ENCODE peak calls at places on chromosomes 1 and 21, in ten cellular contexts. One of them, this sample, is unnamed.

GRCh38 chr1:53368314-53369033 is 40.6 kb upstream of the LRP8 start:
- DNase-seq in Right ventricle myocardium superior: peak
- DNase-seq in HFF-Myc: no peak
- DNase-seq in mucosa of gallbladder: no peak
- DNase-seq in retinal pigment epithelial cell: no peak
- DNase-seq in HEK293T: no peak
- DNase-seq in stimulated activated CD8-positive, alpha-beta memory T cell treated with anti-CD3 and anti-CD28 coated beads, Interleukin-4, amount 100 ng/mL, for 1 hour: no peak
- DNase-seq in ovary: peak
- DNase-seq in AG09309: no peak
- DNase-seq in psoas muscle: no peak
- DNase-seq in this sample: no peak

GRCh38 chr1:66596191-66596590 is 62.2 kb downstream of the SGIP1 start:
- DNase-seq in Right ventricle myocardium superior: no peak
- DNase-seq in HFF-Myc: no peak
- DNase-seq in mucosa of gallbladder: no peak
- DNase-seq in retinal pigment epithelial cell: no peak
- DNase-seq in HEK293T: no peak
- DNase-seq in stimulated activated CD8-positive, alpha-beta memory T cell treated with anti-CD3 and anti-CD28 coated beads, Interleukin-4, amount 100 ng/mL, for 1 hour: no peak
- DNase-seq in ovary: no peak
- DNase-seq in AG09309: no peak
- DNase-seq in psoas muscle: no peak
- DNase-seq in this sample: no peak

GRCh38 chr1:159141584-159142518 is 29.6 kb upstream of the CADM3 start:
- DNase-seq in Right ventricle myocardium superior: no peak
- DNase-seq in HFF-Myc: no peak
- DNase-seq in mucosa of gallbladder: no peak
- DNase-seq in retinal pigment epithelial cell: no peak
- DNase-seq in HEK293T: peak
- DNase-seq in stimulated activated CD8-positive, alpha-beta memory T cell treated with anti-CD3 and anti-CD28 coated beads, Interleukin-4, amount 100 ng/mL, for 1 hour: no peak
- DNase-seq in ovary: no peak
- DNase-seq in AG09309: peak
- DNase-seq in psoas muscle: no peak
- DNase-seq in this sample: peak

GRCh38 chr1:21624577-21625389 is 44.4 kb downstream of the RAP1GAP start:
- DNase-seq in Right ventricle myocardium superior: no peak
- DNase-seq in HFF-Myc: peak
- DNase-seq in mucosa of gallbladder: no peak
- DNase-seq in retinal pigment epithelial cell: no peak
- DNase-seq in HEK293T: no peak
- DNase-seq in stimulated activated CD8-positive, alpha-beta memory T cell treated with anti-CD3 and anti-CD28 coated beads, Interleukin-4, amount 100 ng/mL, for 1 hour: no peak
- DNase-seq in ovary: no peak
- DNase-seq in AG09309: no peak
- DNase-seq in psoas muscle: no peak
- DNase-seq in this sample: no peak

GRCh38 chr1:50847303-50847702 is 112.8 kb downstream of the FAF1 start:
- DNase-seq in Right ventricle myocardium superior: no peak
- DNase-seq in HFF-Myc: no peak
- DNase-seq in mucosa of gallbladder: no peak
- DNase-seq in retinal pigment epithelial cell: no peak
- DNase-seq in HEK293T: no peak
- DNase-seq in stimulated activated CD8-positive, alpha-beta memory T cell treated with anti-CD3 and anti-CD28 coated beads, Interleukin-4, amount 100 ng/mL, for 1 hour: no peak
- DNase-seq in ovary: no peak
- DNase-seq in AG09309: no peak
- DNase-seq in psoas muscle: no peak
- DNase-seq in this sample: no peak

GRCh38 chr1:205435904-205436573 is 14.2 kb upstream of the LEMD1 start:
- DNase-seq in Right ventricle myocardium superior: no peak
- DNase-seq in HFF-Myc: no peak
- DNase-seq in mucosa of gallbladder: no peak
- DNase-seq in retinal pigment epithelial cell: no peak
- DNase-seq in HEK293T: no peak
- DNase-seq in stimulated activated CD8-positive, alpha-beta memory T cell treated with anti-CD3 and anti-CD28 coated beads, Interleukin-4, amount 100 ng/mL, for 1 hour: no peak
- DNase-seq in ovary: no peak
- DNase-seq in AG09309: no peak
- DNase-seq in psoas muscle: no peak
- DNase-seq in this sample: no peak

GRCh38 chr21:45105906-45106485 is 31.6 kb downstream of the ADARB1 start:
- DNase-seq in Right ventricle myocardium superior: no peak
- DNase-seq in HFF-Myc: no peak
- DNase-seq in mucosa of gallbladder: no peak
- DNase-seq in retinal pigment epithelial cell: no peak
- DNase-seq in HEK293T: peak
- DNase-seq in stimulated activated CD8-positive, alpha-beta memory T cell treated with anti-CD3 and anti-CD28 coated beads, Interleukin-4, amount 100 ng/mL, for 1 hour: no peak
- DNase-seq in ovary: no peak
- DNase-seq in AG09309: no peak
- DNase-seq in psoas muscle: no peak
- DNase-seq in this sample: no peak

GRCh38 chr21:46639489-46640386 is 4.3 kb downstream of the PRMT2 start:
- DNase-seq in Right ventricle myocardium superior: no peak
- DNase-seq in HFF-Myc: no peak
- DNase-seq in mucosa of gallbladder: no peak
- DNase-seq in retinal pigment epithelial cell: no peak
- DNase-seq in HEK293T: no peak
- DNase-seq in stimulated activated CD8-positive, alpha-beta memory T cell treated with anti-CD3 and anti-CD28 coated beads, Interleukin-4, amount 100 ng/mL, for 1 hour: no peak
- DNase-seq in ovary: no peak
- DNase-seq in AG09309: no peak
- DNase-seq in psoas muscle: no peak
- DNase-seq in this sample: no peak

GRCh38 chr1:197590687-197591086 is 184.6 kb downstream of the DENND1B start:
- DNase-seq in Right ventricle myocardium superior: no peak
- DNase-seq in HFF-Myc: no peak
- DNase-seq in mucosa of gallbladder: no peak
- DNase-seq in retinal pigment epithelial cell: no peak
- DNase-seq in HEK293T: no peak
- DNase-seq in stimulated activated CD8-positive, alpha-beta memory T cell treated with anti-CD3 and anti-CD28 coated beads, Interleukin-4, amount 100 ng/mL, for 1 hour: no peak
- DNase-seq in ovary: no peak
- DNase-seq in AG09309: no peak
- DNase-seq in psoas muscle: no peak
- DNase-seq in this sample: no peak

GRCh38 chr1:169753549-169753948 is 19.7 kb upstream of the SELE start:
- DNase-seq in Right ventricle myocardium superior: no peak
- DNase-seq in HFF-Myc: no peak
- DNase-seq in mucosa of gallbladder: no peak
- DNase-seq in retinal pigment epithelial cell: no peak
- DNase-seq in HEK293T: no peak
- DNase-seq in stimulated activated CD8-positive, alpha-beta memory T cell treated with anti-CD3 and anti-CD28 coated beads, Interleukin-4, amount 100 ng/mL, for 1 hour: no peak
- DNase-seq in ovary: no peak
- DNase-seq in AG09309: no peak
- DNase-seq in psoas muscle: no peak
- DNase-seq in this sample: no peak

GRCh38 chr1:77858725-77859124 is 29.7 kb upstream of the NEXN start:
- DNase-seq in Right ventricle myocardium superior: no peak
- DNase-seq in HFF-Myc: no peak
- DNase-seq in mucosa of gallbladder: no peak
- DNase-seq in retinal pigment epithelial cell: no peak
- DNase-seq in HEK293T: peak
- DNase-seq in stimulated activated CD8-positive, alpha-beta memory T cell treated with anti-CD3 and anti-CD28 coated beads, Interleukin-4, amount 100 ng/mL, for 1 hour: no peak
- DNase-seq in ovary: no peak
- DNase-seq in AG09309: no peak
- DNase-seq in psoas muscle: no peak
- DNase-seq in this sample: no peak

GRCh38 chr1:42957229-42957879 is 1.3 kb downstream of the SLC2A1 start:
- DNase-seq in Right ventricle myocardium superior: no peak
- DNase-seq in HFF-Myc: no peak
- DNase-seq in mucosa of gallbladder: no peak
- DNase-seq in retinal pigment epithelial cell: no peak
- DNase-seq in HEK293T: no peak
- DNase-seq in stimulated activated CD8-positive, alpha-beta memory T cell treated with anti-CD3 and anti-CD28 coated beads, Interleukin-4, amount 100 ng/mL, for 1 hour: no peak
- DNase-seq in ovary: no peak
- DNase-seq in AG09309: no peak
- DNase-seq in psoas muscle: no peak
- DNase-seq in this sample: no peak

GRCh38 chr1:118012725-118013124 is 83.2 kb downstream of the WDR3 start:
- DNase-seq in Right ventricle myocardium superior: no peak
- DNase-seq in HFF-Myc: peak
- DNase-seq in mucosa of gallbladder: no peak
- DNase-seq in retinal pigment epithelial cell: no peak
- DNase-seq in HEK293T: no peak
- DNase-seq in stimulated activated CD8-positive, alpha-beta memory T cell treated with anti-CD3 and anti-CD28 coated beads, Interleukin-4, amount 100 ng/mL, for 1 hour: no peak
- DNase-seq in ovary: no peak
- DNase-seq in AG09309: no peak
- DNase-seq in psoas muscle: no peak
- DNase-seq in this sample: no peak

GRCh38 chr1:37945743-37946702 is 830 bp downstream of the INPP5B start:
- DNase-seq in Right ventricle myocardium superior: peak
- DNase-seq in HFF-Myc: peak
- DNase-seq in mucosa of gallbladder: peak
- DNase-seq in retinal pigment epithelial cell: peak
- DNase-seq in HEK293T: peak
- DNase-seq in stimulated activated CD8-positive, alpha-beta memory T cell treated with anti-CD3 and anti-CD28 coated beads, Interleukin-4, amount 100 ng/mL, for 1 hour: no peak
- DNase-seq in ovary: peak
- DNase-seq in AG09309: peak
- DNase-seq in psoas muscle: peak
- DNase-seq in this sample: peak

GRCh38 chr1:112253366-112253765 is 142.6 kb upstream of the CTTNBP2NL start:
- DNase-seq in Right ventricle myocardium superior: no peak
- DNase-seq in HFF-Myc: no peak
- DNase-seq in mucosa of gallbladder: no peak
- DNase-seq in retinal pigment epithelial cell: no peak
- DNase-seq in HEK293T: no peak
- DNase-seq in stimulated activated CD8-positive, alpha-beta memory T cell treated with anti-CD3 and anti-CD28 coated beads, Interleukin-4, amount 100 ng/mL, for 1 hour: no peak
- DNase-seq in ovary: no peak
- DNase-seq in AG09309: no peak
- DNase-seq in psoas muscle: no peak
- DNase-seq in this sample: no peak

GRCh38 chr1:226063362-226064167 is 1.0 kb downstream of the H3-3A start:
- DNase-seq in Right ventricle myocardium superior: peak
- DNase-seq in HFF-Myc: no peak
- DNase-seq in mucosa of gallbladder: peak
- DNase-seq in retinal pigment epithelial cell: no peak
- DNase-seq in HEK293T: no peak
- DNase-seq in stimulated activated CD8-positive, alpha-beta memory T cell treated with anti-CD3 and anti-CD28 coated beads, Interleukin-4, amount 100 ng/mL, for 1 hour: peak
- DNase-seq in ovary: peak
- DNase-seq in AG09309: no peak
- DNase-seq in psoas muscle: peak
- DNase-seq in this sample: no peak

GRCh38 chr21:26797878-26798456 is 47.2 kb downstream of the ADAMTS1 start:
- DNase-seq in Right ventricle myocardium superior: no peak
- DNase-seq in HFF-Myc: no peak
- DNase-seq in mucosa of gallbladder: no peak
- DNase-seq in retinal pigment epithelial cell: no peak
- DNase-seq in HEK293T: no peak
- DNase-seq in stimulated activated CD8-positive, alpha-beta memory T cell treated with anti-CD3 and anti-CD28 coated beads, Interleukin-4, amount 100 ng/mL, for 1 hour: no peak
- DNase-seq in ovary: no peak
- DNase-seq in AG09309: no peak
- DNase-seq in psoas muscle: no peak
- DNase-seq in this sample: no peak